ENCODE peak calls at places on chromosome X, in four cellular contexts. W, D, I and B are unnamed samples.

GRCh38 chrX:72079607-72080006 is 52.1 kb downstream of the RTL5 start:
- DNase-seq in W (no peak), I (peak), D (peak), B (no peak)

GRCh38 chrX:56025872-56026571 is 206.1 kb upstream of the KLF8 start:
- DNase-seq in I (no peak), W (no peak), D (no peak), B (no peak)

GRCh38 chrX:39309018-39309620 is 507.9 kb downstream of the MID1IP1 start:
- DNase-seq in D (peak), W (peak), I (no peak), B (peak)

GRCh38 chrX:24928114-24928513 is 87.7 kb downstream of the ARX start:
- DNase-seq in W (no peak), I (no peak), D (no peak), B (no peak)

GRCh38 chrX:9907645-9908387 is 59.3 kb upstream of the CLDN34 start:
- DNase-seq in D (peak), I (no peak), W (no peak), B (no peak)

GRCh38 chrX:130091976-130092522 is 18.2 kb downstream of the ELF4 start:
- DNase-seq in I (no peak), W (no peak), D (no peak), B (peak)

GRCh38 chrX:9966775-9967408 is at the start of gene CLDN34:
- DNase-seq in D (no peak), I (no peak), W (no peak), B (no peak)

GRCh38 chrX:47898024-47898423 is 61.3 kb downstream of the ZNF81 start:
- DNase-seq in D (no peak), W (no peak), I (no peak), B (no peak)

GRCh38 chrX:73683236-73683859 is 120.4 kb downstream of the CHIC1 start:
- DNase-seq in W (no peak), I (no peak), D (peak), B (no peak)

GRCh38 chrX:21056636-21057035 is 317.6 kb upstream of the CNKSR2 start:
- DNase-seq in W (no peak), D (no peak), I (no peak), B (no peak)

GRCh38 chrX:65726708-65727107 is 59.3 kb downstream of the MSN start:
- DNase-seq in W (no peak), I (no peak), D (no peak), B (no peak)

GRCh38 chrX:109943092-109943739 is 59.7 kb upstream of the TMEM164 start:
- DNase-seq in D (no peak), W (no peak), I (no peak), B (no peak)

DNA sequence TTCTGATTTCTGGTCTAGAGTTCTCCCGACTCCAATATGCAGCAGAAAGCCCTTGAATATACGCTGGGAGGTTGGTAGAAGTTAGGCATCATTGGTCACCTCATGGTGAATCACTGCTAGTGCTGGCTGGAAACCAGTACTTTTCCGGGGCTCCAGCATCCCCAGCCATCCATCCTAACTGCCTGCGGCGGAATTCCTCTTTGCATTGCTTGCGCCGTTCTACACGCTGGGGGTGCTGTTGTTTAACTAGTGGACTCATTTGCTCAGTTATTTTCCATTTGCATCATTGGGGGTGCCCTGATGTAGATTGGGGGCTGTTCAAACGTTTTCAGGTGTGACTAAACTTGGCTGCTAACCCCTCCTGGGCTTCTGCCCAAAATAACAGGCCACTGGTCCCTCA is 23.3 kb upstream of the GPR50 start:
- DNase-seq in D (peak), I (no peak), W (no peak), B (no peak)
- TF ChIP-seq CTCF in D (peak), I (no peak), W (no peak), B (no peak)

GRCh38 chrX:119539872-119540271 is 25.3 kb downstream of the STEEP1 start:
- DNase-seq in W (no peak), D (no peak), I (no peak), B (no peak)
- TF ChIP-seq CTCF in W (no peak), D (no peak), I (no peak), B (no peak)

GRCh38 chrX:128781506-128781905 is 729.3 kb upstream of the ACTRT1 start:
- DNase-seq in I (no peak), D (no peak), W (peak), B (no peak)
- TF ChIP-seq CTCF in I (no peak), D (no peak), W (peak), B (no peak)

DNA sequence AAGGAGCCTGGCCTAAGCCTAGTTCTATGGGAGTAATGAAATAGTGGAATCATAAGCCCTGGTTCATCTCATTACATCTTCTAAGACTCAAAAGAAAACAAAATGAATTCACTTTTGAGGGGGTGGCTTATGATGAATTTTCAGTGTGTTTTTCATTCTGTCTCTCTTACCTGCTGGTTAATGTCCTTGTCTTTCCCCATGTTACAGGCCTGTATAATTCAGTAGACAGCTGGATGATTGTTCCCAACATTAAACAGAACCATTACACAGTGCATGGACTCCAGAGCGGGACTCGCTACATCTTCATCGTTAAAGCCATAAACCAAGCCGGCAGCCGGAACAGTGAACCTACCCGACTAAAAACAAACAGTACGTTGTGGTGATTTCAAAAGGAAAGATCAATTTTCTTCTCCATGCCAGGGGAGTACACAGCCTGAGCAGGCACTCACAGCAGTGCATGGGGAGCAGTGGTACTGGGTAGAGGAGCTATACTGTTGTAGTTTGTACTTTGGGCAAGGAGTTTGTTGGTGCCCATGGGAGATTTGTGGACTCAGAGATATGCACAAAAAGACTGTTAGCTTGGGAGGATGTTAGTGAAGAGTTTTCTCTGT is 57.9 kb downstream of the TEX13B start:
- DNase-seq in D (no peak), W (no peak), I (no peak), B (no peak)
- TF ChIP-seq CTCF in D (no peak), W (no peak), I (no peak), B (no peak)

DNA sequence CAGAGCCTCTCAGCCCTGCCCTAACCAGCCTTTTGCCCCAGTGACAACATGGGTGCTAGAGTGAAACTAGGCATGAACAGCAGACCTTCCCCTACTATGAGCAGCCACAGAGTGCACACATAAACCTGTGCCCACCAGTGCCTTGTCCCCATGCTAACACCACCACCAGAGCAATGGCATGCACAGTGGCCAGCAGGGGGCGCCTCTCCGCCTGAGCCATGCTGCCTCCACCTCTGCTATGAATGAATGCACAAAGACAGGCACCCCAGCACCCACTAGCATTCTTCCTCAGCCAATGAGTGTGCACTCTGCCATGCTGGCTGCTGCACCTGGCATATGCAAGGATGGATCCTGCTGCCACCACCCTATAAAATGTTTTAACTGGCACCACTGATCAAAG is 286.9 kb upstream of the FGF16 start:
- DNase-seq in D (no peak), W (no peak), I (no peak), B (no peak)
- TF ChIP-seq CTCF in D (peak), W (no peak), I (no peak), B (no peak)

DNA sequence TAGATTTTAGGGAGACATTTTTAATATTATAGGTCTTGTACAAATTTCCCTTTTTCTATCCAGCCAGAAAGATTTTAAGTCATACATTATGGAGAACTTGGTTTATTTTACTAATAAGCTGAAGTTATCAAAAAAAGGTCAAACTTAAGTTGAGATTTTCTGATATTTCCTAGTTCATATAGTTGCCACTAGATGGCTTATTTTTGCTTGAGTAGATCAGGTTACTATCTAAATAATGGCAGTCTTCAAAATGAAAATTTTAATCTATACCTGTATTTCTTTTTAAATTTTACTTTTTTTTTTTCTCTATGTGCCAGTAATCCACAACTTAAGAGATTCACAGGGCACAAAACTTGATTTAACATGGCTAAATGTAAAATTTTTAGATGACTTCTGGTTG is 52.3 kb downstream of the USP9X start:
- DNase-seq in I (no peak), W (no peak), D (no peak), B (no peak)
- TF ChIP-seq CTCF in I (no peak), W (peak), D (peak), B (no peak)

GRCh38 chrX:107851215-107851614 is 25.5 kb downstream of the MID2 start:
- DNase-seq in I (no peak), D (peak), W (no peak), B (no peak)

GRCh38 chrX:107845625-107846024 is 20.0 kb downstream of the MID2 start:
- DNase-seq in I (no peak), W (no peak), D (no peak), B (no peak)

GRCh38 chrX:107849747-107850478 is 24.2 kb downstream of the MID2 start:
- DNase-seq in W (peak), I (no peak), D (peak), B (no peak)
- TF ChIP-seq CTCF in W (peak), I (no peak), D (peak), B (no peak)

DNA sequence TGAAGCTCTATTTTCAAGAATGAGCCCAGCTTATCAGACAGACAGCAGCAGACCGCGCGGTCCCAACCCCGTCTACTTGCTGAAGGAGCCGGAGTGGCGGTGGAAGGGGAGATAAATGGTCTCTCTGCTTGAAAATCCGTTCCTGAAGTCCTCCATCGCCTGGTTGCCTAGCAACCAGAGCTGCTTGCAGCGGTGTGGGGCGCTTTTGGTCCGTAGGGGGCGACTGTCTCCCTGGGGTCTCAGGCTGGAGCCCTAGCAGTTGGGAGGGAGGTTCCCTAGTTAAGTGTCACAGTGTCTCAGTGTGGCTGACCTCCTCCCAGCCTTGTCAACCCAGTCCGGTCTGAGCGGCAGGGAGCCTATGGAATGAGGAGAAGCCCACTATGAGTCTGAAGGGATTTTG is 8.3 kb upstream of the DLG3 start:
- DNase-seq in I (no peak), D (peak), W (no peak), B (no peak)
- TF ChIP-seq CTCF in I (no peak), D (peak), W (no peak), B (no peak)